ENCODE peak calls at places on chromosome 1, in eight cellular contexts. One of them, this sample, is unnamed.

GRCh38 chr1:94983343-94983742 is 56.4 kb upstream of the CNN3 start:
- DNase-seq in ovary: no peak
- DNase-seq in GM06990: no peak
- DNase-seq in fibroblast of the aortic adventitia: peak
- DNase-seq in chondrocyte: no peak
- DNase-seq in tibial nerve: no peak
- DNase-seq in GM20000: no peak
- DNase-seq in body of pancreas: no peak
- DNase-seq in this sample: no peak

GRCh38 chr1:205003358-205004145 is 39.5 kb upstream of the CNTN2 start:
- DNase-seq in ovary: no peak
- DNase-seq in GM06990: no peak
- DNase-seq in fibroblast of the aortic adventitia: no peak
- DNase-seq in chondrocyte: peak
- DNase-seq in tibial nerve: no peak
- DNase-seq in GM20000: no peak
- DNase-seq in body of pancreas: no peak
- DNase-seq in this sample: no peak

GRCh38 chr1:23473037-23473800 is 10.8 kb downstream of the ASAP3 start:
- DNase-seq in ovary: no peak
- DNase-seq in GM06990: no peak
- DNase-seq in fibroblast of the aortic adventitia: peak
- DNase-seq in chondrocyte: no peak
- DNase-seq in tibial nerve: no peak
- DNase-seq in GM20000: no peak
- DNase-seq in body of pancreas: no peak
- DNase-seq in this sample: no peak

GRCh38 chr1:81513796-81514354 is 286.9 kb upstream of the ADGRL2 start:
- DNase-seq in ovary: no peak
- DNase-seq in GM06990: no peak
- DNase-seq in fibroblast of the aortic adventitia: no peak
- DNase-seq in chondrocyte: no peak
- DNase-seq in tibial nerve: no peak
- DNase-seq in GM20000: no peak
- DNase-seq in body of pancreas: no peak
- DNase-seq in this sample: no peak

GRCh38 chr1:167544447-167544846 is 9.1 kb downstream of the CREG1 start:
- DNase-seq in ovary: no peak
- DNase-seq in GM06990: no peak
- DNase-seq in fibroblast of the aortic adventitia: no peak
- DNase-seq in chondrocyte: no peak
- DNase-seq in tibial nerve: no peak
- DNase-seq in GM20000: no peak
- DNase-seq in body of pancreas: no peak
- DNase-seq in this sample: peak

GRCh38 chr1:3172431-3173112 is 103.6 kb downstream of the PRDM16 start:
- DNase-seq in ovary: no peak
- DNase-seq in GM06990: no peak
- DNase-seq in fibroblast of the aortic adventitia: no peak
- DNase-seq in chondrocyte: no peak
- DNase-seq in tibial nerve: no peak
- DNase-seq in GM20000: no peak
- DNase-seq in body of pancreas: no peak
- DNase-seq in this sample: no peak

GRCh38 chr1:184791199-184791935 is 36.7 kb upstream of the EDEM3 start:
- DNase-seq in ovary: no peak
- DNase-seq in GM06990: no peak
- DNase-seq in fibroblast of the aortic adventitia: peak
- DNase-seq in chondrocyte: no peak
- DNase-seq in tibial nerve: no peak
- DNase-seq in GM20000: no peak
- DNase-seq in body of pancreas: no peak
- DNase-seq in this sample: no peak

GRCh38 chr1:214331827-214332423 is 51.0 kb downstream of the SMYD2 start:
- DNase-seq in ovary: peak
- DNase-seq in GM06990: no peak
- DNase-seq in fibroblast of the aortic adventitia: peak
- DNase-seq in chondrocyte: no peak
- DNase-seq in tibial nerve: no peak
- DNase-seq in GM20000: peak
- DNase-seq in body of pancreas: peak
- DNase-seq in this sample: peak

GRCh38 chr1:221101792-221102191 is 222.5 kb downstream of the HLX start:
- DNase-seq in ovary: no peak
- DNase-seq in GM06990: no peak
- DNase-seq in fibroblast of the aortic adventitia: peak
- DNase-seq in chondrocyte: no peak
- DNase-seq in tibial nerve: no peak
- DNase-seq in GM20000: no peak
- DNase-seq in body of pancreas: no peak
- DNase-seq in this sample: no peak

GRCh38 chr1:32960819-32961355 is 3.7 kb downstream of the RNF19B start:
- DNase-seq in ovary: no peak
- DNase-seq in GM06990: no peak
- DNase-seq in fibroblast of the aortic adventitia: no peak
- DNase-seq in chondrocyte: no peak
- DNase-seq in tibial nerve: no peak
- DNase-seq in GM20000: no peak
- DNase-seq in body of pancreas: no peak
- DNase-seq in this sample: no peak

GRCh38 chr1:27070390-27071048 is 57.9 kb upstream of the TENT5B start:
- DNase-seq in ovary: no peak
- DNase-seq in GM06990: no peak
- DNase-seq in fibroblast of the aortic adventitia: no peak
- DNase-seq in chondrocyte: no peak
- DNase-seq in tibial nerve: no peak
- DNase-seq in GM20000: no peak
- DNase-seq in body of pancreas: peak
- DNase-seq in this sample: no peak
- TF ChIP-seq CTCF in ovary: no peak
- TF ChIP-seq CTCF in GM06990: no peak
- TF ChIP-seq CTCF in fibroblast of the aortic adventitia: no peak
- TF ChIP-seq CTCF in chondrocyte: no peak
- TF ChIP-seq CTCF in tibial nerve: no peak
- TF ChIP-seq CTCF in GM20000: no peak
- TF ChIP-seq CTCF in body of pancreas: no peak
- TF ChIP-seq CTCF in this sample: no peak

DNA sequence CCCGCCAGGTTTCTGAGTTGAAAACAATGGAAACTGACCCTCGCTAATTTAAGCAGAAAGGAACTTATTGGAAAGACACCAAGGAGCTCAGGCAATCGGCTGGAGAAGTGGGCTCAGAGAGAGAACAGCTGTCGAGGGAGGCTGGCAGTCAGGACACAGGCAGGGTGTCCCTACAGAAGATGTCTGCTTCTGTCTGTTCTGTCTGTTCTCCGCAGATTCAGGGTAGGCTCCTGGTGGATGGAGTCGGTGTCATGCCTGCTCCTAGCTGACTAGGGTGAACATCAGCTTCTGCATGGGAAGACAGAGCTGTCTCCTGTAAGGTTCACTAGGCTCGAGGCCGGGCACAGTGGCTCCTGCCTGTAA is 36.5 kb downstream of the LDLRAP1 start:
- DNase-seq in ovary: no peak
- DNase-seq in GM06990: no peak
- DNase-seq in fibroblast of the aortic adventitia: no peak
- DNase-seq in chondrocyte: no peak
- DNase-seq in tibial nerve: no peak
- DNase-seq in GM20000: no peak
- DNase-seq in body of pancreas: no peak
- DNase-seq in this sample: no peak
- TF ChIP-seq CTCF in ovary: no peak
- TF ChIP-seq CTCF in GM06990: no peak
- TF ChIP-seq CTCF in fibroblast of the aortic adventitia: no peak
- TF ChIP-seq CTCF in chondrocyte: no peak
- TF ChIP-seq CTCF in tibial nerve: no peak
- TF ChIP-seq CTCF in GM20000: no peak
- TF ChIP-seq CTCF in body of pancreas: no peak
- TF ChIP-seq CTCF in this sample: no peak

GRCh38 chr1:107480548-107480947 is 339.7 kb downstream of the NTNG1 start:
- DNase-seq in ovary: no peak
- DNase-seq in GM06990: peak
- DNase-seq in fibroblast of the aortic adventitia: no peak
- DNase-seq in chondrocyte: no peak
- DNase-seq in tibial nerve: no peak
- DNase-seq in GM20000: peak
- DNase-seq in body of pancreas: peak
- DNase-seq in this sample: no peak
- TF ChIP-seq CTCF in ovary: no peak
- TF ChIP-seq CTCF in GM06990: no peak
- TF ChIP-seq CTCF in fibroblast of the aortic adventitia: no peak
- TF ChIP-seq CTCF in chondrocyte: no peak
- TF ChIP-seq CTCF in tibial nerve: no peak
- TF ChIP-seq CTCF in GM20000: peak
- TF ChIP-seq CTCF in body of pancreas: no peak
- TF ChIP-seq CTCF in this sample: no peak

GRCh38 chr1:14571810-14572767 is 26.4 kb upstream of the KAZN start:
- DNase-seq in ovary: no peak
- DNase-seq in GM06990: peak
- DNase-seq in fibroblast of the aortic adventitia: peak
- DNase-seq in chondrocyte: no peak
- DNase-seq in tibial nerve: no peak
- DNase-seq in GM20000: peak
- DNase-seq in body of pancreas: no peak
- DNase-seq in this sample: no peak
- TF ChIP-seq CTCF in ovary: no peak
- TF ChIP-seq CTCF in GM06990: peak
- TF ChIP-seq CTCF in fibroblast of the aortic adventitia: peak
- TF ChIP-seq CTCF in chondrocyte: peak
- TF ChIP-seq CTCF in tibial nerve: no peak
- TF ChIP-seq CTCF in GM20000: peak
- TF ChIP-seq CTCF in body of pancreas: no peak
- TF ChIP-seq CTCF in this sample: no peak